ENCODE peak calls at places on chromosomes 2 and 18, in six cellular contexts. One of them, this sample, is unnamed.

GRCh38 chr2:62939735-62940491 is 110.7 kb upstream of the OTX1 start:
- DNase-seq in GM12891: no peak
- DNase-seq in H1: no peak
- DNase-seq in K562: no peak
- DNase-seq in HepG2: no peak
- DNase-seq in GM12878: no peak
- DNase-seq in this sample: no peak

GRCh38 chr2:1744446-1745170 is at the start of gene PXDN:
- DNase-seq in GM12891: peak
- DNase-seq in H1: no peak
- DNase-seq in K562: no peak
- DNase-seq in HepG2: no peak
- DNase-seq in GM12878: no peak
- DNase-seq in this sample: no peak

GRCh38 chr2:166784296-166784946 is 103.9 kb upstream of the XIRP2 start:
- DNase-seq in GM12891: no peak
- DNase-seq in H1: no peak
- DNase-seq in K562: no peak
- DNase-seq in HepG2: peak
- DNase-seq in GM12878: no peak
- DNase-seq in this sample: no peak

GRCh38 chr18:55779461-55779710 is 191.4 kb upstream of the TCF4 start:
- DNase-seq in GM12891: no peak
- DNase-seq in H1: no peak
- DNase-seq in K562: no peak
- DNase-seq in HepG2: no peak
- DNase-seq in GM12878: no peak
- DNase-seq in this sample: no peak

GRCh38 chr2:238596571-238597551 is 170.1 kb downstream of the ASB1 start:
- DNase-seq in GM12891: no peak
- DNase-seq in H1: no peak
- DNase-seq in K562: no peak
- DNase-seq in HepG2: peak
- DNase-seq in GM12878: no peak
- DNase-seq in this sample: no peak

GRCh38 chr2:98543842-98544241 is 64.5 kb downstream of the COA5 start:
- DNase-seq in GM12891: no peak
- DNase-seq in H1: no peak
- DNase-seq in K562: no peak
- DNase-seq in HepG2: no peak
- DNase-seq in GM12878: no peak
- DNase-seq in this sample: no peak

GRCh38 chr2:171996021-171996420 is 3.7 kb upstream of the METAP1D start:
- DNase-seq in GM12891: no peak
- DNase-seq in H1: no peak
- DNase-seq in K562: no peak
- DNase-seq in HepG2: no peak
- DNase-seq in GM12878: no peak
- DNase-seq in this sample: no peak

GRCh38 chr2:45307147-45307546 is 297.9 kb upstream of the SIX2 start:
- DNase-seq in GM12891: no peak
- DNase-seq in H1: no peak
- DNase-seq in K562: no peak
- DNase-seq in HepG2: no peak
- DNase-seq in GM12878: no peak
- DNase-seq in this sample: no peak

GRCh38 chr18:57627488-57627887 is 5.9 kb upstream of the NARS1 start:
- DNase-seq in GM12891: no peak
- DNase-seq in H1: no peak
- DNase-seq in K562: no peak
- DNase-seq in HepG2: no peak
- DNase-seq in GM12878: no peak
- DNase-seq in this sample: no peak

GRCh38 chr2:23618265-23618664 is 233.3 kb downstream of the KLHL29 start:
- DNase-seq in GM12891: no peak
- DNase-seq in H1: no peak
- DNase-seq in K562: no peak
- DNase-seq in HepG2: no peak
- DNase-seq in GM12878: no peak
- DNase-seq in this sample: no peak

GRCh38 chr2:182852090-182852489 is 14.3 kb downstream of the FRZB start:
- DNase-seq in GM12891: no peak
- DNase-seq in H1: no peak
- DNase-seq in K562: peak
- DNase-seq in HepG2: no peak
- DNase-seq in GM12878: no peak
- DNase-seq in this sample: no peak

GRCh38 chr2:70608373-70608772 is 54.7 kb upstream of the TGFA start:
- DNase-seq in GM12891: no peak
- DNase-seq in H1: no peak
- DNase-seq in K562: no peak
- DNase-seq in HepG2: no peak
- DNase-seq in GM12878: no peak
- DNase-seq in this sample: no peak

GRCh38 chr2:202185816-202186221 is 52.6 kb downstream of the SUMO1 start:
- DNase-seq in GM12891: no peak
- DNase-seq in H1: no peak
- DNase-seq in K562: no peak
- DNase-seq in HepG2: peak
- DNase-seq in GM12878: no peak
- DNase-seq in this sample: no peak

GRCh38 chr2:158297120-158297519 is 159.4 kb downstream of the CCDC148 start:
- DNase-seq in GM12891: no peak
- DNase-seq in H1: no peak
- DNase-seq in K562: no peak
- DNase-seq in HepG2: no peak
- DNase-seq in GM12878: no peak
- DNase-seq in this sample: no peak

GRCh38 chr2:28413152-28413895 is 20.7 kb downstream of the FOSL2 start:
- DNase-seq in GM12891: no peak
- DNase-seq in H1: no peak
- DNase-seq in K562: no peak
- DNase-seq in HepG2: no peak
- DNase-seq in GM12878: no peak
- DNase-seq in this sample: no peak

GRCh38 chr18:65235966-65236634 is 514.7 kb upstream of the CDH7 start:
- DNase-seq in GM12891: no peak
- DNase-seq in H1: no peak
- DNase-seq in K562: no peak
- DNase-seq in HepG2: no peak
- DNase-seq in GM12878: no peak
- DNase-seq in this sample: no peak

GRCh38 chr2:94870392-94871225 is 621 bp upstream of the TEKT4 start:
- DNase-seq in GM12891: peak
- DNase-seq in H1: no peak
- DNase-seq in K562: peak
- DNase-seq in HepG2: peak
- DNase-seq in GM12878: no peak
- DNase-seq in this sample: peak

GRCh38 chr2:12151716-12152115 is 405.3 kb downstream of the LPIN1 start:
- DNase-seq in GM12891: no peak
- DNase-seq in H1: no peak
- DNase-seq in K562: no peak
- DNase-seq in HepG2: no peak
- DNase-seq in GM12878: no peak
- DNase-seq in this sample: no peak

GRCh38 chr2:139353874-139354273 is 573.7 kb upstream of the NXPH2 start:
- DNase-seq in GM12891: no peak
- DNase-seq in H1: no peak
- DNase-seq in K562: no peak
- DNase-seq in HepG2: no peak
- DNase-seq in GM12878: no peak
- DNase-seq in this sample: no peak

GRCh38 chr2:1306029-1306686 is 107.1 kb upstream of the TPO start:
- DNase-seq in GM12891: no peak
- DNase-seq in H1: no peak
- DNase-seq in K562: no peak
- DNase-seq in HepG2: no peak
- DNase-seq in GM12878: no peak
- DNase-seq in this sample: no peak

GRCh38 chr18:79903071-79903635 is 48.3 kb downstream of the SLC66A2 start:
- DNase-seq in GM12891: peak
- DNase-seq in H1: no peak
- DNase-seq in K562: no peak
- DNase-seq in HepG2: no peak
- DNase-seq in GM12878: no peak
- DNase-seq in this sample: no peak

GRCh38 chr2:21748501-21748900 is 624.7 kb downstream of the TDRD15 start:
- DNase-seq in GM12891: no peak
- DNase-seq in H1: no peak
- DNase-seq in K562: no peak
- DNase-seq in HepG2: no peak
- DNase-seq in GM12878: no peak
- DNase-seq in this sample: no peak

GRCh38 chr18:79345981-79346380 is 49.7 kb upstream of the NFATC1 start:
- DNase-seq in GM12891: no peak
- DNase-seq in H1: no peak
- DNase-seq in K562: no peak
- DNase-seq in HepG2: no peak
- DNase-seq in GM12878: no peak
- DNase-seq in this sample: no peak

GRCh38 chr2:215826838-215827441 is 186.4 kb downstream of the MREG start:
- DNase-seq in GM12891: no peak
- DNase-seq in H1: no peak
- DNase-seq in K562: no peak
- DNase-seq in HepG2: peak
- DNase-seq in GM12878: no peak
- DNase-seq in this sample: no peak

GRCh38 chr2:231699006-231699405 is 9.3 kb upstream of the PTMA start:
- DNase-seq in GM12891: no peak
- DNase-seq in H1: no peak
- DNase-seq in K562: no peak
- DNase-seq in HepG2: no peak
- DNase-seq in GM12878: no peak
- DNase-seq in this sample: no peak

GRCh38 chr18:56083097-56083865 is 495.3 kb upstream of the TCF4 start:
- DNase-seq in GM12891: no peak
- DNase-seq in H1: no peak
- DNase-seq in K562: peak
- DNase-seq in HepG2: no peak
- DNase-seq in GM12878: no peak
- DNase-seq in this sample: no peak

GRCh38 chr2:176106636-176107539 is at the start of gene HOXD11:
- DNase-seq in GM12891: no peak
- DNase-seq in H1: no peak
- DNase-seq in K562: no peak
- DNase-seq in HepG2: no peak
- DNase-seq in GM12878: no peak
- DNase-seq in this sample: no peak
- TF ChIP-seq TAF1 in GM12891: no peak
- TF ChIP-seq TAF1 in H1: no peak
- TF ChIP-seq TAF1 in K562: no peak
- TF ChIP-seq TAF1 in HepG2: no peak
- TF ChIP-seq TAF1 in GM12878: no peak
- TF ChIP-seq TAF1 in this sample: no peak

DNA sequence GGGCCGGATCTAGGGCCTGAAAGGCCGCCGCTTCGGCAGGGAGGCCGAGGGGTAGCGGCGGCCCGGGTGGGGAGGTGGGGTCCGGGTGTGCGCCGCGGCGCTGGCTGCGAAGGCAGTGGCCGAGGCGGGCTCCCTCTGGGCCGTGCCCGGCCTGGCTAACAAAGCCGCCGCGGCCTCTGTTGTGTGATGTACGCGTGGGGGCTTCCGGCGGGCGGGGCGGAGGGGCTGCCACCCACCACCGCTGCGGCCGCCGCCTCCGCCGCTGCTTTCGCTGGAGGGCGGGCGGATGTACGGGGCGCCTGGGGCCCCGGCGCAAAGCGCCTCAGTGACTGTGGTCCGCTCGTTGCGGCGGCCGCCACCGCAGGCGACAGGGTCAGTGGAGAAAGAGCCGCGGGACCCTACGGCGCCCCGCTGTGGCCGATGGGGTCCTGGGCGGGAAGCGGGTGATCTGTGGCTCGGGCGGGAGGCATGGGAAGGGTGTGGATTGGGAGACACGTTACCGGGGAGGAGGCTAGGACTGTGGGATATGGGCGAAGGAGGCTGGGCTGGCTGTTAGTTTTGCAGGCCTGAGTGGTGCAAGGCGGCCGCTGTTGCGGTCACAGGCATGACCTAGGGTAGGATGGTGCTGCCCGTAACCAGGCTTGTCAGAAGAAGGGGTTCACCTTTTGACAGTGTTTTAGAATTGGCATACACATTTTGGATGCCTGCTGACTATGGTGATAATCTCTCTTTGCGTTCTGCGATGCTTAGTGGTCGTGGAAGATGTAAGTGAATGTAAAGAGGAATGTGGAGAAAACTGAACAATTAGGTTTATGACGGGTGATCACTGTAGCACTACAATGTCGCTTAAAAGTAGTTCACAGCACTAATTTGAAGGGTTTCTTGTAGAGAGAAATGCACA is 662 bp downstream of the BZW1 start:
- DNase-seq in GM12891: peak
- DNase-seq in H1: no peak
- DNase-seq in K562: peak
- DNase-seq in HepG2: peak
- DNase-seq in GM12878: no peak
- DNase-seq in this sample: peak
- TF ChIP-seq POLR2AphosphoS5 in GM12891: no peak
- TF ChIP-seq POLR2AphosphoS5 in H1: no peak
- TF ChIP-seq POLR2AphosphoS5 in K562: peak
- TF ChIP-seq POLR2AphosphoS5 in HepG2: no peak
- TF ChIP-seq POLR2AphosphoS5 in GM12878: peak
- TF ChIP-seq POLR2AphosphoS5 in this sample: no peak

DNA sequence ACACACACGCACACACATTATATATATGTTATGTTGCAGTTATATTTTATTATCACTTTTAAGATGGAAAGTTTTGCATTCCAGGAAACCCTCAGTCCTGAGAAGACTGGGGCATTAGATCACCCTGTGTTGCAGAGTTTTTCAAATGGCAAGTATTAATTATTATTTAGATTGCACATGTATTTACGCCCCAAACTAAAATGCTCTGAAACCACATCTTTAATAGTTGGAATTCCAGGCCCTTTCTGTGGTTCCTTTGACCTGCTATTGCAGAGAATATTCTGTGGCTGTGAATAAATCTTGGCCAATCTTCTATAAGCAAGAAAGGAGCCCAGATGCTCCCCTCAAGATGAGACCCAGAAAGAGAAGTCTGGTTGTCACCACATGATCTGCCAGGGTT is 427.0 kb upstream of the TNP1 start:
- DNase-seq in GM12891: no peak
- DNase-seq in H1: no peak
- DNase-seq in K562: no peak
- DNase-seq in HepG2: no peak
- DNase-seq in GM12878: no peak
- DNase-seq in this sample: no peak
- TF ChIP-seq POLR2A in GM12891: no peak
- TF ChIP-seq POLR2A in H1: no peak
- TF ChIP-seq POLR2A in K562: no peak
- TF ChIP-seq POLR2A in HepG2: no peak
- TF ChIP-seq POLR2A in GM12878: no peak
- TF ChIP-seq POLR2A in this sample: no peak

DNA sequence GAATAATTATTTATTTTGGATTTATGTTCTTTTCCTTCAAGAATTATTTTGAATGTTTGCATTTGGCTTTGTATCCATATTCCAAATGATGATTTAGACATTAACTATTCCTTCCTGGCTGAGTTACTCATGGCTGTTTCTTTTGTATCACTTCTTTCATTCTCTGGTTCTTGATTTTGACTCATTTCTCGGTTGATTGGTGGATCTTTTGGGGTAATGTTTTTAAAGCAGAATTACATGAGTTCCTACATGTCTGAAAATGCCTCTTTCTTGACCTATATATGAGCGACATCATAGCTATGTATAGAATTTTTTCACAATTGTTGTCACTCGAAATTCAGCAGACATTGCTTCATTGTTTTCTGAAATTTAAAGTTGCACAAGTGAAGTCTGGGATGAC is 39.5 kb downstream of the CYP26B1 start:
- DNase-seq in GM12891: no peak
- DNase-seq in H1: no peak
- DNase-seq in K562: no peak
- DNase-seq in HepG2: no peak
- DNase-seq in GM12878: no peak
- DNase-seq in this sample: no peak
- TF ChIP-seq TAF1 in GM12891: no peak
- TF ChIP-seq TAF1 in H1: no peak
- TF ChIP-seq TAF1 in K562: no peak
- TF ChIP-seq TAF1 in HepG2: no peak
- TF ChIP-seq TAF1 in GM12878: no peak
- TF ChIP-seq TAF1 in this sample: no peak

This sample was measured in GM12892.